ENCODE peak calls at places on chromosome 1, in four cellular contexts. M is substantia nigra, I is transverse colon, R is AG04450. P is an unnamed sample.

GRCh38 chr1:230069813-230070212 is 2.8 kb downstream of the GALNT2 start:
- DNase-seq in M (no peak), I (no peak), R (no peak), P (no peak)

GRCh38 chr1:59738591-59739015 is 76.1 kb upstream of the HOOK1 start:
- DNase-seq in M (no peak), I (no peak), R (peak), P (no peak)

GRCh38 chr1:70221241-70222077 is at the start of gene SRSF11:
- DNase-seq in M (peak), I (peak), R (peak), P (peak)

GRCh38 chr1:53182688-53183276 is 13.8 kb upstream of the CPT2 start:
- DNase-seq in M (no peak), I (no peak), R (no peak), P (no peak)

GRCh38 chr1:228867093-228867950 is 132.0 kb downstream of the RHOU start:
- DNase-seq in M (peak), I (no peak), R (no peak), P (peak)

GRCh38 chr1:203153051-203153988 is 22.3 kb downstream of the MYBPH start:
- DNase-seq in M (peak), I (no peak), R (no peak), P (peak)

GRCh38 chr1:186873687-186874086 is 44.9 kb downstream of the PLA2G4A start:
- DNase-seq in M (no peak), I (no peak), R (no peak), P (no peak)

GRCh38 chr1:47659141-47659540 is 221.3 kb downstream of the FOXD2 start:
- DNase-seq in M (no peak), I (no peak), R (no peak), P (peak)

GRCh38 chr1:17319561-17320350 is 11.8 kb downstream of the PADI4 start:
- DNase-seq in M (no peak), I (no peak), R (no peak), P (no peak)

GRCh38 chr1:73617145-73617544 is 580.8 kb downstream of the LRRIQ3 start:
- DNase-seq in M (no peak), I (no peak), R (no peak), P (no peak)

GRCh38 chr1:19424651-19425570 is 60.4 kb downstream of the CAPZB start:
- DNase-seq in M (peak), I (no peak), R (no peak), P (peak)

GRCh38 chr1:93965888-93966287 is 56.7 kb upstream of the GCLM start:
- DNase-seq in M (no peak), I (no peak), R (no peak), P (no peak)

GRCh38 chr1:193448682-193449461 is 262.5 kb upstream of the B3GALT2 start:
- DNase-seq in M (no peak), I (no peak), R (no peak), P (no peak)

GRCh38 chr1:38071530-38072266 is 25.1 kb upstream of the POU3F1 start:
- DNase-seq in M (no peak), I (no peak), R (no peak), P (no peak)

GRCh38 chr1:56525463-56526155 is 53.8 kb downstream of the PLPP3 start:
- DNase-seq in M (peak), I (peak), R (no peak), P (peak)

GRCh38 chr1:183882328-183883167 is 77.6 kb downstream of the RGL1 start:
- DNase-seq in M (no peak), I (no peak), R (no peak), P (no peak)

GRCh38 chr1:68570859-68571258 is 74.0 kb upstream of the DEPDC1 start:
- DNase-seq in M (no peak), I (no peak), R (no peak), P (no peak)

P was measured in head of caudate nucleus.